ENCODE peak calls at places on chromosomes 16 and 17, in nine cellular contexts. T is mucosa of descending colon, I is fibroblast of the aortic adventitia, G is GM12878, W is GM13976, E is GM12865, C is WTC11, S is ovary, Y is H1. D is an unnamed sample.

GRCh38 chr16:87817910-87818309 is 51.4 kb downstream of the SLC7A5 start:
- DNase-seq in Y (no peak), G (no peak), I (no peak), T (no peak), C (no peak), E (no peak), S (no peak), W (no peak), D (no peak)

GRCh38 chr16:48546774-48547173 is 63.2 kb downstream of the N4BP1 start:
- DNase-seq in Y (no peak), G (no peak), T (no peak), I (no peak), W (no peak), C (no peak), S (no peak), E (no peak), D (no peak)

GRCh38 chr16:19210968-19211367 is 42.9 kb downstream of the SYT17 start:
- DNase-seq in E (peak), W (peak), C (no peak), S (no peak), Y (no peak), T (no peak), I (no peak), G (peak), D (no peak)

GRCh38 chr17:8117367-8117979 is 841 bp downstream of the ALOXE3 start:
- DNase-seq in I (no peak), W (no peak), C (no peak), S (no peak), G (no peak), E (no peak), T (no peak), Y (no peak), D (no peak)

GRCh38 chr16:23408242-23409201 is 44.5 kb downstream of the COG7 start:
- DNase-seq in T (peak), I (peak), G (no peak), C (no peak), E (no peak), S (no peak), W (no peak), Y (no peak), D (no peak)

GRCh38 chr16:55398683-55399230 is 74.8 kb downstream of the IRX6 start:
- DNase-seq in C (no peak), S (no peak), Y (no peak), G (no peak), I (no peak), W (no peak), T (no peak), E (no peak), D (no peak)

GRCh38 chr17:41390411-41390938 is 6.9 kb downstream of the KRT31 start:
- DNase-seq in G (no peak), S (no peak), I (no peak), T (no peak), W (no peak), E (no peak), C (no peak), Y (no peak), D (no peak)

GRCh38 chr17:27552467-27552779 is 78.6 kb upstream of the LGALS9 start:
- DNase-seq in Y (no peak), I (peak), S (no peak), G (no peak), C (no peak), W (no peak), T (no peak), E (no peak), D (peak)

GRCh38 chr16:78543066-78543465 is 443.6 kb downstream of the WWOX start:
- DNase-seq in W (no peak), C (no peak), I (no peak), Y (no peak), E (no peak), S (no peak), T (no peak), G (no peak), D (no peak)

GRCh38 chr17:78883090-78883532 is 19.9 kb downstream of the CEP295NL start:
- DNase-seq in I (peak), G (no peak), T (peak), Y (no peak), C (no peak), S (peak), W (no peak), E (no peak), D (peak)

GRCh38 chr17:83203073-83203471 is 123.7 kb downstream of the METRNL start:
- DNase-seq in E (no peak), Y (no peak), I (peak), S (peak), T (peak), W (no peak), C (peak), G (no peak), D (no peak)

GRCh38 chr17:57338257-57338919 is 82.1 kb downstream of the MSI2 start:
- DNase-seq in W (peak), Y (no peak), C (no peak), S (no peak), G (peak), E (peak), T (no peak), I (no peak), D (no peak)

GRCh38 chr17:38504216-38504615 is 76.0 kb downstream of the ARHGAP23 start:
- DNase-seq in S (no peak), C (no peak), I (no peak), W (no peak), E (no peak), T (no peak), G (no peak), Y (no peak), D (no peak)

GRCh38 chr17:31916496-31917064 is 15.1 kb upstream of the UTP6 start:
- DNase-seq in W (no peak), T (no peak), I (no peak), G (no peak), Y (no peak), S (no peak), E (no peak), C (no peak), D (no peak)

GRCh38 chr17:2049333-2050245 is 5.3 kb upstream of the HIC1 start:
- DNase-seq in I (peak), Y (no peak), C (peak), S (peak), G (no peak), T (peak), W (peak), E (peak), D (peak)

GRCh38 chr16:86681440-86681838 is 103.1 kb downstream of the FOXL1 start:
- DNase-seq in T (no peak), S (no peak), W (no peak), I (peak), E (no peak), C (no peak), G (no peak), Y (no peak), D (no peak)

GRCh38 chr17:75763269-75763607 is 1.8 kb downstream of the GALK1 start:
- DNase-seq in W (no peak), Y (no peak), E (no peak), S (no peak), C (no peak), G (no peak), T (no peak), I (no peak), D (no peak)

GRCh38 chr17:82346342-82347300 is 12.4 kb upstream of the TEX19 start:
- DNase-seq in C (no peak), T (peak), G (no peak), Y (no peak), E (no peak), W (no peak), S (no peak), I (no peak), D (no peak)

GRCh38 chr16:74862743-74863244 is 88.2 kb upstream of the FA2H start:
- DNase-seq in Y (no peak), I (peak), E (peak), S (no peak), T (no peak), W (peak), G (peak), C (no peak), D (peak)

GRCh38 chr16:29148867-29149272 is 164.0 kb downstream of the LAT start:
- DNase-seq in E (no peak), C (no peak), W (no peak), Y (no peak), I (no peak), S (no peak), T (peak), G (no peak), D (peak)

GRCh38 chr16:28981517-28981916 is 3.3 kb upstream of the LAT start:
- DNase-seq in T (no peak), S (no peak), Y (no peak), I (no peak), W (peak), E (peak), C (peak), G (no peak), D (peak)

GRCh38 chr17:66955821-66956220 is 8.7 kb upstream of the CACNG4 start:
- DNase-seq in C (no peak), S (no peak), G (no peak), E (no peak), Y (no peak), T (no peak), I (no peak), W (no peak), D (no peak)
- TF ChIP-seq CTCF in C (no peak), S (no peak), G (no peak), E (no peak), Y (no peak), T (no peak), I (no peak), W (no peak), D (no peak)

GRCh38 chr17:77572851-77573250 is 385.7 kb upstream of the TNRC6C start:
- DNase-seq in C (no peak), I (no peak), Y (no peak), G (no peak), E (no peak), T (no peak), W (no peak), S (no peak), D (no peak)
- TF ChIP-seq CTCF in C (no peak), I (no peak), Y (no peak), G (no peak), E (no peak), T (no peak), W (no peak), S (no peak), D (no peak)

GRCh38 chr16:30585400-30586191 is at the start of gene ZNF785:
- DNase-seq in W (peak), T (peak), S (peak), G (peak), C (peak), Y (peak), I (peak), E (peak), D (peak)
- TF ChIP-seq CTCF in W (no peak), T (peak), S (no peak), G (peak), C (no peak), Y (peak), I (no peak), E (no peak), D (no peak)

GRCh38 chr17:81345211-81346089 is 49.8 kb upstream of the BAHCC1 start:
- DNase-seq in I (peak), E (peak), Y (no peak), G (no peak), C (peak), W (peak), T (peak), S (peak), D (peak)
- TF ChIP-seq CTCF in I (peak), E (peak), Y (no peak), G (peak), C (no peak), W (no peak), T (peak), S (peak), D (no peak)

GRCh38 chr17:50541916-50542688 is 4.9 kb upstream of the SPATA20 start:
- DNase-seq in W (peak), I (peak), G (no peak), Y (no peak), S (peak), T (peak), C (peak), E (peak), D (peak)
- TF ChIP-seq CTCF in W (peak), I (peak), G (peak), Y (peak), S (no peak), T (no peak), C (no peak), E (peak), D (peak)

DNA sequence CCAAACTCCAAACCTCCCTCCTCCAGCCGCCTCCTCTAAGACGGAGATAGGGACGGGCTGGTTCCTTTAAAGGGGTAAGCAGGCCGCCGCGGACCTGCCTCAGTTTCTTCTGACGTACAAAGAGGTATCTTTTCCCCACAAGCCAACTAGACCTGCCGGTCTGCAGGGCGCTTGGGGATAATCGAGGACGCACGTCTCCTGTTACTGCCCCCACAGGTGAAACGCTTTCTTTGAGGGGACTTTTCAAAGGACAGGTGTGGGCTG is 25.1 kb upstream of the RFFL start:
- DNase-seq in C (no peak), E (no peak), I (no peak), G (no peak), S (no peak), W (no peak), T (no peak), Y (no peak), D (no peak)
- TF ChIP-seq CTCF in C (no peak), E (no peak), I (no peak), G (no peak), S (no peak), W (no peak), T (no peak), Y (no peak), D (no peak)